ENCODE peak calls at places on chromosome 18, in eight cellular contexts. L, I, P, Y, S, V, A and K are unnamed samples.

GRCh38 chr18:72541871-72542690 is 2.1 kb downstream of the CBLN2 start:
- DNase-seq in A (no peak), V (peak; percentile 5), L (no peak), Y (no peak), P (no peak), S (no peak), I (peak; percentile 29), K (no peak)

GRCh38 chr18:9488535-9488934 is 13.2 kb downstream of the RALBP1 start:
- DNase-seq in I (no peak), L (no peak), A (no peak), V (no peak), Y (no peak), S (no peak), P (no peak), K (no peak)

GRCh38 chr18:59892123-59892522 is 7.7 kb upstream of the PMAIP1 start:
- DNase-seq in I (no peak), L (no peak), Y (no peak), A (no peak), V (no peak), S (no peak), P (no peak), K (no peak)

GRCh38 chr18:11501352-11501751 is 108.0 kb upstream of the SLC35G4 start:
- DNase-seq in V (no peak), A (no peak), I (no peak), L (no peak), Y (no peak), P (no peak), S (no peak), K (no peak)

GRCh38 chr18:10948421-10948820 is 200.9 kb downstream of the PIEZO2 start:
- DNase-seq in L (no peak), I (no peak), V (no peak), S (no peak), A (no peak), Y (no peak), P (no peak), K (no peak)

GRCh38 chr18:6745504-6746031 is 16.1 kb downstream of the ARHGAP28 start:
- DNase-seq in S (no peak), Y (no peak), V (no peak), L (no peak), P (no peak), A (no peak), I (no peak), K (no peak)

GRCh38 chr18:62682396-62682795 is 32.9 kb upstream of the PHLPP1 start:
- DNase-seq in S (no peak), L (no peak), P (no peak), A (no peak), I (no peak), V (no peak), Y (no peak), K (no peak)

GRCh38 chr18:63397349-63397748 is 24.9 kb downstream of the VPS4B start:
- DNase-seq in P (no peak), L (no peak), S (no peak), A (no peak), Y (no peak), V (no peak), I (no peak), K (no peak)

GRCh38 chr18:74868461-74868860 is 270.8 kb downstream of the ZNF407 start:
- DNase-seq in V (no peak), L (no peak), S (no peak), I (no peak), P (no peak), A (no peak), Y (no peak), K (no peak)

GRCh38 chr18:22470511-22471181 is 52.9 kb upstream of the CTAGE1 start:
- DNase-seq in P (no peak), V (peak; percentile 43), S (peak; percentile 60), A (no peak), Y (no peak), L (no peak), I (peak; percentile 33), K (no peak)

GRCh38 chr18:319745-320144 is 51.9 kb upstream of the THOC1 start:
- DNase-seq in I (no peak), P (no peak), A (no peak), S (no peak), L (no peak), Y (no peak), V (no peak), K (no peak)

GRCh38 chr18:49915352-49915751 is 102.0 kb upstream of the ACAA2 start:
- DNase-seq in P (no peak), A (no peak), L (no peak), Y (no peak), I (no peak), V (no peak), S (no peak), K (no peak)

GRCh38 chr18:59877366-59877765 is 22.4 kb upstream of the PMAIP1 start:
- DNase-seq in I (no peak), Y (no peak), V (no peak), S (no peak), P (no peak), L (no peak), A (no peak), K (no peak)

GRCh38 chr18:11052800-11053199 is 96.6 kb downstream of the PIEZO2 start:
- DNase-seq in Y (peak; percentile 51), L (no peak), P (no peak), A (no peak), I (no peak), S (peak; percentile 77), V (no peak), K (no peak)

GRCh38 chr18:3230401-3231334 is 10.9 kb upstream of the MYOM1 start:
- DNase-seq in L (no peak), Y (no peak), A (no peak), V (no peak), S (no peak), I (peak; percentile 13), P (no peak), K (no peak)

GRCh38 chr18:21979171-21979560 is 190.2 kb upstream of the GATA6 start:
- DNase-seq in V (no peak), L (no peak), Y (no peak), A (no peak), I (no peak), P (no peak), S (no peak), K (no peak)

DNA sequence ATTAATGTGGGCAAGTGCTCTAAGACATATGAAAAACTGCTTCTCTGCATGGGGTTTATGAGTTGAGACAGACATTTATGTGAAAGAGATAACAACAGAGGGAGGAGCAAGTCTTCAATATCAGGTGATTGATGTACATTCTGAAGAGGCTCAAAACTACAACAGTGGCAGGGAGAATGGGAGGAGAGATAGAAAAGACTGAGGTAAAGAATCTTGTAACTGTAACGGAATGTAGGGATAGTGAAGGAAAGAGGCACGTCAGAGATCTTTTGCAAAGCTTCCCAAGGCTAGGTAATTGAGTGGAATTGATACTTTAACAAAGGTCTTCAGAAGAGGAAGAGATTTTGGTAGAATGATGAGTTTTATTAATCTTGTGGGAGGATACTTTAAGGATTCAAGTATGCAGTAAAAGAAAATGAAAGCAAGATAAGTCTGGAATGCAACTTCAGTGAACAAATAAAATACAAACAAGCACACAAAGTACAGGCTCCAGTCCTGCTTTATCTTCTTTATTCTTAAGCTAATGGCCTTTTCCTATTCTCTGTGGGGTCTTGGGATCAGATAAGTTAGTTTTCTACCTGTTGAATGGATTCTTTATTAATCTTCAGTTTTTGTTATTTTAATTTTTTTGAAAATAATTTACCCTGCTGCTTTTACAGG is 15.0 kb downstream of the SMAD4 start:
- DNase-seq in S (no peak), L (no peak), I (no peak), Y (no peak), V (no peak), P (no peak), A (no peak), K (no peak)
- H3K4me3 ChIP-seq in S (no peak overlapping the region), L (no peak overlapping the region), I (no peak overlapping the region), Y (no peak overlapping the region), V (no peak overlapping the region), P (no peak overlapping the region), A (peak overlapping the region; percentile 35), K (no peak overlapping the region)

DNA sequence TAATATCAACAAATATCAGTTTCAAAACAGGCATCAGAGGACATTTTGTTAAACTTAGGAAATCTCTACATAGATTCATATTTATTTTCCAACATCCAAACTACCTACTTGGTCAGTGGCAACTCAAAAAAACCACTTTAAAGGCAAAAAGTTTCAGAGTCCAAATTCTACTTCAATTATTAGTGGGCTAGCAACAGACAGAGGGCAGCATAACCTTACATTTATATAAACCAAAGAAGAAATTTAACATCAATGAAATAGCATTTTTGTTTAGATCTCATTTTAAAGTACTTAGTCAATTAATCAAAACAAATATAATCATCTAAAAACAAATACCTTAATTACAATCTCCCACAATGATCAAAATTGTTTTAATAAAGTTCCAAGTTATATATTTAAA is 33.3 kb downstream of the RTTN start:
- DNase-seq in P (no peak), I (no peak), L (no peak), S (no peak), Y (peak; percentile 17), V (peak; percentile 32), A (no peak), K (no peak)
- TF ChIP-seq CTCF in P (no peak), I (peak; percentile 18), L (no peak), S (peak; percentile 44), Y (peak; percentile 1), V (peak; percentile 52), A (peak; percentile 36), K (peak; percentile 30)

GRCh38 chr18:23667114-23667513 is 4.4 kb upstream of the ANKRD29 start:
- DNase-seq in L (no peak), P (no peak), I (no peak), S (no peak), V (no peak), Y (no peak), A (no peak), K (no peak)
- H3K4me3 ChIP-seq in L (no peak overlapping the region), P (no peak overlapping the region), I (no peak overlapping the region), S (no peak overlapping the region), V (no peak overlapping the region), Y (no peak overlapping the region), A (no peak overlapping the region), K (no peak overlapping the region)

GRCh38 chr18:45025108-45025471 is 344.4 kb downstream of the SETBP1 start:
- DNase-seq in Y (no peak), V (no peak), S (no peak), P (no peak), A (no peak), I (no peak), L (no peak), K (no peak)

GRCh38 chr18:45026162-45026561 is 345.5 kb downstream of the SETBP1 start:
- DNase-seq in Y (peak; percentile 9), L (no peak), S (no peak), I (no peak), P (no peak), V (no peak), A (no peak), K (no peak)

GRCh38 chr18:45019469-45019868 is 338.8 kb downstream of the SETBP1 start:
- DNase-seq in P (no peak), I (no peak), L (no peak), Y (no peak), V (no peak), S (no peak), A (no peak), K (no peak)

DNA sequence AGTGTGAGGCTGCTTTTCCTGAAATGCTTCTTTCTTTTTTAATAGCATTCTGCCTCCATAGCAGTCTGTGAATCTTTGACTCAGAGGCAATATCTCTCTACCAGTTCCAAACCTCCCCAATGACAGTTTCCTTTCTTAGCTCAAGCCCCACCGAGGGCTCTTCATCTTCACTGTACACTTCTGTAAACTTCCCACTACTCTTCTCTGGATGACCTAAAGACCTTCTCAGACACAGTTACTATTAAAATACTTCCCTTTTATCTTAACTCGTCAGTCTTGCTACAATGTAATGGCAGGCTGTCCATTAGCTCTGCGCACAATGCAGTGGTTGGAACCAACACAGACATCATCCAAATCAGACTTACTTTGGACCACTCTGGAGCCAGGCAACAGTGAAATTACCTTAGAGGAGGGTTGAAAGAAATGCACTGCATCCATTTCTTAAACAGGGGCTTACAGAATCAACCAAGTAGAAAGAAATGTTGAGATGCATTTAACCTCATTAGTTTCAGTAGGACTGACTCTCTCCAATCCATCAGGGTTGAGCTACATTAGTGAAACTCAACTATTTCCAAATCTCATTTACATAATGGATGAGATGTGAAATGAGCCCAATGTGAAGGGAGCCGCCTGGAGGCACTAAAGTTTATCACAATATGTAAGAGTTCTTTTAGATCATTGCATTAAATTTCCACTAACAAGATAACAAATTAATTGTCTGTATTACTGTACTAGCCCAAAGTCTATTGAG is 343.8 kb downstream of the SETBP1 start:
- DNase-seq in A (no peak), S (no peak), P (no peak), L (no peak), Y (peak; percentile 3), I (no peak), V (no peak), K (no peak)
- TF ChIP-seq CTCF in A (no peak), S (no peak), P (no peak), L (no peak), Y (no peak), I (no peak), V (no peak), K (no peak)